ENCODE peak calls at places on chromosomes 6 and 20, in four cellular contexts. K, O, H and F are unnamed samples.

GRCh38 chr20:18805881-18806280 is 7.7 kb upstream of the SCP2D1 start:
- DNase-seq in O (no peak), H (no peak), K (no peak), F (no peak)

GRCh38 chr6:122580731-122581130 is 29.5 kb upstream of the PKIB start:
- DNase-seq in K (no peak), H (no peak), O (no peak), F (no peak)

GRCh38 chr20:47452736-47453161 is 48.9 kb upstream of the NCOA3 start:
- DNase-seq in H (no peak), K (no peak), O (no peak), F (no peak)

GRCh38 chr6:160051390-160051789 is 70.2 kb upstream of the SLC22A1 start:
- DNase-seq in K (no peak), O (no peak), H (no peak), F (no peak)

GRCh38 chr20:59047938-59048680 is 5.5 kb upstream of the PRELID3B start:
- DNase-seq in K (peak), O (peak), H (no peak), F (no peak)

GRCh38 chr6:41713161-41713649 is 22.2 kb downstream of the TFEB start:
- DNase-seq in O (peak), K (no peak), H (no peak), F (peak)

GRCh38 chr6:134520181-134521115 is 202.5 kb upstream of the SGK1 start:
- DNase-seq in K (no peak), O (no peak), H (no peak), F (no peak)

GRCh38 chr6:99741092-99741491 is 134.5 kb downstream of the PRDM13 start:
- DNase-seq in O (no peak), H (no peak), K (no peak), F (no peak)

GRCh38 chr6:42279144-42279781 is 61.6 kb upstream of the MRPS10 start:
- DNase-seq in O (peak), H (no peak), K (peak), F (peak)

GRCh38 chr6:78850621-78851020 is 16.7 kb upstream of the IRAK1BP1 start:
- DNase-seq in K (no peak), O (no peak), H (no peak), F (no peak)

GRCh38 chr20:1895674-1896496 is 678 bp downstream of the SIRPA start:
- DNase-seq in O (no peak), K (no peak), H (no peak), F (peak)

GRCh38 chr6:82017316-82017715 is 230.2 kb downstream of the IBTK start:
- DNase-seq in O (peak), K (no peak), H (peak), F (peak)

GRCh38 chr20:38726849-38727601 is 2.7 kb downstream of the SLC32A1 start:
- DNase-seq in H (no peak), O (no peak), K (no peak), F (no peak)

GRCh38 chr6:131419698-131420097 is 153.3 kb upstream of the ARG1 start:
- DNase-seq in K (no peak), H (no peak), O (no peak), F (no peak)

GRCh38 chr6:127458817-127459216 is 372 bp downstream of the KIAA0408 start:
- DNase-seq in K (no peak), O (no peak), H (no peak), F (peak)

GRCh38 chr6:108501559-108501958 is 59.2 kb upstream of the FOXO3 start:
- DNase-seq in K (no peak), O (no peak), H (no peak), F (no peak)

GRCh38 chr6:47206626-47207025 is 103.1 kb downstream of the TNFRSF21 start:
- DNase-seq in H (no peak), K (no peak), O (no peak), F (no peak)

GRCh38 chr6:168035661-168036616 is 38.5 kb downstream of the KIF25 start:
- DNase-seq in K (peak), H (no peak), O (peak), F (no peak)

GRCh38 chr20:62122659-62123449 is 579 bp downstream of the LSM14B start:
- DNase-seq in H (no peak), O (no peak), K (peak), F (peak)

GRCh38 chr6:43171284-43172126 is 436 bp downstream of the SRF start:
- DNase-seq in O (no peak), K (peak), H (no peak), F (no peak)

GRCh38 chr6:81382852-81383251 is 369.6 kb downstream of the TENT5A start:
- DNase-seq in O (no peak), K (no peak), H (no peak), F (no peak)

GRCh38 chr20:22520381-22520780 is 64.0 kb downstream of the FOXA2 start:
- DNase-seq in O (no peak), H (no peak), K (no peak), F (no peak)

GRCh38 chr6:157574851-157575424 is 193.9 kb downstream of the ZDHHC14 start:
- DNase-seq in K (no peak), H (no peak), O (no peak), F (no peak)

GRCh38 chr20:37912874-37913273 is 9.9 kb downstream of the VSTM2L start:
- DNase-seq in H (no peak), K (no peak), O (no peak), F (no peak)

GRCh38 chr6:122050226-122050755 is 349.2 kb upstream of the HSF2 start:
- DNase-seq in H (no peak), O (no peak), K (no peak), F (no peak)

GRCh38 chr6:149696904-149697303 is 21.0 kb downstream of the LATS1 start:
- DNase-seq in K (no peak), H (no peak), O (no peak), F (no peak)

GRCh38 chr20:3727333-3728035 is 5.0 kb upstream of the HSPA12B start:
- DNase-seq in H (no peak), O (no peak), K (no peak), F (peak)

GRCh38 chr6:96001891-96002575 is 13.7 kb upstream of the FUT9 start:
- DNase-seq in O (no peak), H (no peak), K (no peak), F (no peak)

GRCh38 chr6:39003488-39003887 is 45.1 kb upstream of the GLP1R start:
- DNase-seq in H (no peak), O (no peak), K (no peak), F (no peak)

GRCh38 chr20:19310541-19310940 is 98.1 kb downstream of the SLC24A3 start:
- DNase-seq in O (no peak), H (no peak), K (no peak), F (no peak)

GRCh38 chr6:12640438-12640837 is 76.1 kb upstream of the PHACTR1 start:
- DNase-seq in O (no peak), H (no peak), K (no peak), F (no peak)

GRCh38 chr6:12635813-12636212 is 80.8 kb upstream of the PHACTR1 start:
- DNase-seq in K (no peak), O (no peak), H (no peak), F (no peak)

GRCh38 chr6:12635375-12635774 is 81.2 kb upstream of the PHACTR1 start:
- DNase-seq in K (no peak), H (no peak), O (no peak), F (no peak)

GRCh38 chr6:12637960-12638641 is 78.5 kb upstream of the PHACTR1 start:
- DNase-seq in H (no peak), K (peak), O (peak), F (no peak)

GRCh38 chr6:12636336-12636735 is 80.2 kb upstream of the PHACTR1 start:
- DNase-seq in H (no peak), O (peak), K (no peak), F (no peak)
- TF ChIP-seq CTCF in H (no peak), O (no peak), K (no peak), F (no peak)

GRCh38 chr6:31776961-31777666 is at the start of gene VWA7:
- DNase-seq in O (peak), H (no peak), K (peak), F (no peak)
- TF ChIP-seq EP300 in O (no peak), H (no peak), K (no peak), F (no peak)

GRCh38 chr20:6767536-6768227 is at the start of gene BMP2:
- DNase-seq in K (peak), O (peak), H (peak), F (peak)
- TF ChIP-seq CTCF in K (no peak), O (peak), H (no peak), F (no peak)

DNA sequence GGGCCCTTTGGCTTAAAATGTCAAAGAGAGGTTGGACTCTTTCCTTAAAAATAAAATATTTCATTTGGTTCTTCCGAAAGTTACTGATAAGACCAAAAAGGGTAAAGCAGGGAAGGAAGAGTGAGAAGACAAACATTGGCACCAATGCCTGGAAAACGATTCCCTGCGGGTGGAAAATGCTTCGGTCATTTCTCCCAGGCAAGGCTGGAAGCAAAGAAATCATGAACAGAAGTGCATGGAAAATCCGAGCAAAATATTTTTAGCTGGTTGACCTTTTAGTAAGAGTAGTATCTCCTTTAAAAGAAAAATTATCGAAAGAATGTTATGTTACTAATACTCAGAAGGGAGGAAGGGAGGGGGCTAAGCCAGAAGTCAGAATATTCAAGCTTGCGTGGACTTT is 62.7 kb downstream of the TMEM170B start:
- DNase-seq in K (no peak), O (no peak), H (no peak), F (no peak)
- TF ChIP-seq EP300 in K (no peak), O (no peak), H (no peak), F (no peak)

GRCh38 chr6:73613806-73614536 is 39.8 kb downstream of the SLC17A5 start:
- DNase-seq in H (no peak), K (no peak), O (no peak), F (no peak)

GRCh38 chr6:73612611-73613010 is 41.2 kb downstream of the SLC17A5 start:
- DNase-seq in K (no peak), O (no peak), H (no peak), F (no peak)

GRCh38 chr6:73614802-73615201 is 39.0 kb downstream of the SLC17A5 start:
- DNase-seq in O (no peak), H (no peak), K (no peak), F (no peak)

GRCh38 chr6:73608761-73609160 is 45.0 kb downstream of the SLC17A5 start:
- DNase-seq in O (no peak), H (no peak), K (no peak), F (no peak)

DNA sequence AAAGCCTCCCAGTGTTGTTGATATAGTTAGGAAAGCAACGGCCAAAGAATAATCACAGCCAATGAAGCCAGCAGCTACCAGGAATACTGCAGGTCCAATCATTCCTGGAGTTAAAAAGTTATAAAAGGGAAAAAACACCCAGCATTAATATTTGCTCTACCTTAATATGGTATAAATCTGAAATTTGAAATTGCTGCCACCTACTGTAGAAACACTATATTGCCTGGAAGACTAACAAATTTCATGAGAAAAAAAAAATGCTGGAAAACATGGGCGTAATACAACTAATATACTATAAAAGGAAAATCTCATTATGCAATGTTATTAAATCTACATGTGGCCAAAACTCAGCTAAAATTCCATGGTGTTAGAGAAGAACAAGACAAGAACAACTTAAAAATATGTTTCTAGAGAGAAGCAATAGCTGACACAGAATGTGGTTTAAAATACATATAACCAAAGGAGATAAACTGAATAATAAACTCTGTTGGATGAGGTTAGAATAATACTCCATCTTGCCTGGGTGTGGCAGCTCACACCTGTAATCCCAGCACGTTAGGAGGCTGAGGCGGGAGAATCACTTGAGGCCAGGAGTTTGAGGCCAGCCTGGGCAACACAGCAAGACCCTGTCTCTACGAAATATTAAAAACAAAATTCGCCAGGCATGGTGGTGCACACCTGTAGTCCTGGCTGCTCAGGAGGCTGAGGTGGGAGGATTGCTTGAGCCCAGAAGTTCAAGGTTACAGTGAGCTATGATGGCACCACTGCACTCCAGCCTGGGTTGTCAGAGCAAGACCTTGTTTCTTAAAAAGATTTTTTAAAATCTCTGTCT is 43.1 kb downstream of the SLC17A5 start:
- DNase-seq in K (no peak), H (no peak), O (peak), F (no peak)
- TF ChIP-seq CTCF in K (peak), H (peak), O (peak), F (peak)

GRCh38 chr6:35960192-35960591 is 39.3 kb upstream of the SRPK1 start:
- DNase-seq in H (no peak), K (no peak), O (no peak), F (no peak)
- TF ChIP-seq EP300 in H (no peak), K (no peak), O (no peak), F (no peak)

GRCh38 chr6:138776659-138777058 is 3.1 kb downstream of the CCDC28A start:
- DNase-seq in K (no peak), H (no peak), O (no peak), F (no peak)

GRCh38 chr6:138772596-138773176 is 883 bp upstream of the CCDC28A start:
- DNase-seq in H (no peak), K (no peak), O (no peak), F (no peak)

GRCh38 chr6:138769102-138769676 is 4.4 kb upstream of the CCDC28A start:
- DNase-seq in H (no peak), K (no peak), O (no peak), F (no peak)

GRCh38 chr6:138774370-138774769 is 801 bp downstream of the CCDC28A start:
- DNase-seq in O (no peak), H (no peak), K (no peak), F (no peak)

GRCh38 chr6:138773177-138774091 is at the start of gene CCDC28A:
- DNase-seq in H (peak), K (peak), O (peak), F (peak)
- TF ChIP-seq CTCF in H (no peak), K (peak), O (no peak), F (no peak)

GRCh38 chr6:37105782-37106137 is 64.2 kb upstream of the PIM1 start:
- DNase-seq in H (no peak), O (no peak), K (no peak), F (no peak)

GRCh38 chr6:37104935-37105781 is 64.8 kb upstream of the PIM1 start:
- DNase-seq in K (no peak), H (no peak), O (no peak), F (no peak)

GRCh38 chr6:37106554-37106953 is 63.4 kb upstream of the PIM1 start:
- DNase-seq in O (no peak), H (no peak), K (no peak), F (no peak)

GRCh38 chr6:37109714-37110454 is 60.1 kb upstream of the PIM1 start:
- DNase-seq in K (no peak), O (no peak), H (no peak), F (no peak)

DNA sequence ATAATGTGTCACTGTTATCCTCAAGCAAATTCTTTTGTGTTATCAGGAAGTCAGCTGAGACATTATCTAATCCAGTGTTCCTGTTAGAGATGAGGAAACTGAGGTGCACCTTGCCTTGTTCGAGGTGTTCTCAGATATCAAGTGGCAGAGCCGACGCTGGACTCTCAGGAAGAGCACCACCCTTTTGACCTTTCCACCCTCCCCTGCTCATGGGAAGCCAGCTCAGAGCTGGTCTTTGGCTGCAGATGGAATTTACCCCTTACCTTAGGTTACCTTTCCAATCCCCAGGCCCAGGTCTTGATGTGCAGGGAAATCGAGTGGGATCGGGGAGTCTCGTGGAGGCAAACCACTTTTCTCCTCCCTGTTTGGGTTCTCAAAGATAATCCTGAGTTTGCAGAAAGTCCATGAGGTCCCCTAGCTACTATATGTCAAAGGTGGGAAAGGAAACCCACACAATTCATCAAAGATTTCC is 62.9 kb upstream of the PIM1 start:
- DNase-seq in H (no peak), O (no peak), K (no peak), F (no peak)
- TF ChIP-seq EP300 in H (no peak), O (no peak), K (no peak), F (no peak)

DNA sequence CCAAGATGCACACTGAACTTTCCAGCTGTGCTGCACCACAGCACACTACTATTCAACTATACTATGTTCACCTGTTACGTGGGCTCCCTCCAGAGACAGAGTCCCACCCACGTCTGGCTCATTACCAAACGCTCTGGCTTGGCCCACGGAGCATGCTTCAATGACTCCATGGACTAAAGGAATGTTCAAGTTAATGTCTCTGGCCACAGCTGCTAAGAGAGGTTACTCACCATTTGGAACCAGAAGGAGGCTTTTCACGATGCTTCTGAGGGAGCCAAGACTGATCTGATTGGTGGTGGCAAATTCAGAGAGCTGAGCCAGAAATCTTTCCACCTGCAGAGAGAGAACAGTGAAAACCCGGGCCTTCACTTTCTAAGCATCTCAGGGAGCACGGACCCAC is 15.6 kb downstream of the COMMD7 start:
- DNase-seq in H (no peak), O (no peak), K (no peak), F (no peak)
- TF ChIP-seq CTCF in H (no peak), O (no peak), K (no peak), F (no peak)